ENCODE peak calls at places on chromosomes 11 and 22, in six cellular contexts. One of them, this sample, is unnamed.

GRCh38 chr11:10328314-10329090 is 23.6 kb downstream of the ADM start:
- DNase-seq in nephron progenitor cell: no peak
- DNase-seq in NB4: peak
- DNase-seq in sigmoid colon: no peak
- DNase-seq in Calu3: no peak
- DNase-seq in vagina: no peak
- DNase-seq in this sample: no peak

GRCh38 chr11:34827239-34827638 is 88.9 kb downstream of the APIP start:
- DNase-seq in nephron progenitor cell: no peak
- DNase-seq in NB4: no peak
- DNase-seq in Calu3: no peak
- DNase-seq in sigmoid colon: no peak
- DNase-seq in vagina: no peak
- DNase-seq in this sample: no peak

GRCh38 chr22:29509298-29509697 is 29.3 kb downstream of the NEFH start:
- DNase-seq in nephron progenitor cell: no peak
- DNase-seq in vagina: no peak
- DNase-seq in sigmoid colon: no peak
- DNase-seq in NB4: no peak
- DNase-seq in Calu3: no peak
- DNase-seq in this sample: no peak

GRCh38 chr22:44870021-44870420 is 117.6 kb downstream of the ARHGAP8 start:
- DNase-seq in NB4: peak
- DNase-seq in sigmoid colon: no peak
- DNase-seq in nephron progenitor cell: no peak
- DNase-seq in vagina: no peak
- DNase-seq in Calu3: peak
- DNase-seq in this sample: no peak

GRCh38 chr11:111148953-111149352 is 96.6 kb upstream of the POU2AF2 start:
- DNase-seq in Calu3: no peak
- DNase-seq in sigmoid colon: no peak
- DNase-seq in vagina: no peak
- DNase-seq in NB4: no peak
- DNase-seq in nephron progenitor cell: no peak
- DNase-seq in this sample: no peak

GRCh38 chr22:18085188-18085587 is 7.4 kb downstream of the PEX26 start:
- DNase-seq in vagina: no peak
- DNase-seq in Calu3: no peak
- DNase-seq in NB4: no peak
- DNase-seq in sigmoid colon: no peak
- DNase-seq in nephron progenitor cell: no peak
- DNase-seq in this sample: no peak

GRCh38 chr11:44167047-44167446 is 71.6 kb downstream of the EXT2 start:
- DNase-seq in sigmoid colon: no peak
- DNase-seq in Calu3: no peak
- DNase-seq in vagina: no peak
- DNase-seq in NB4: no peak
- DNase-seq in nephron progenitor cell: no peak
- DNase-seq in this sample: no peak

GRCh38 chr22:33302049-33302545 is 243.9 kb upstream of the SYN3 start:
- DNase-seq in sigmoid colon: peak
- DNase-seq in NB4: peak
- DNase-seq in nephron progenitor cell: peak
- DNase-seq in Calu3: peak
- DNase-seq in vagina: peak
- DNase-seq in this sample: peak

GRCh38 chr11:83063073-83063754 is 8.5 kb downstream of the RAB30 start:
- DNase-seq in vagina: no peak
- DNase-seq in NB4: peak
- DNase-seq in sigmoid colon: no peak
- DNase-seq in nephron progenitor cell: no peak
- DNase-seq in Calu3: no peak
- DNase-seq in this sample: no peak

GRCh38 chr11:10518123-10518522 is 22.9 kb downstream of the RNF141 start:
- DNase-seq in vagina: no peak
- DNase-seq in Calu3: no peak
- DNase-seq in nephron progenitor cell: no peak
- DNase-seq in NB4: no peak
- DNase-seq in sigmoid colon: no peak
- DNase-seq in this sample: no peak

GRCh38 chr11:70107191-70107590 is 29.1 kb downstream of the ANO1 start:
- DNase-seq in NB4: no peak
- DNase-seq in vagina: no peak
- DNase-seq in Calu3: no peak
- DNase-seq in nephron progenitor cell: no peak
- DNase-seq in sigmoid colon: no peak
- DNase-seq in this sample: no peak

GRCh38 chr11:70106757-70107156 is 28.6 kb downstream of the ANO1 start:
- DNase-seq in Calu3: no peak
- DNase-seq in NB4: no peak
- DNase-seq in vagina: no peak
- DNase-seq in nephron progenitor cell: no peak
- DNase-seq in sigmoid colon: no peak
- DNase-seq in this sample: no peak

GRCh38 chr11:70104961-70105360 is 26.8 kb downstream of the ANO1 start:
- DNase-seq in sigmoid colon: no peak
- DNase-seq in NB4: no peak
- DNase-seq in vagina: no peak
- DNase-seq in Calu3: no peak
- DNase-seq in nephron progenitor cell: no peak
- DNase-seq in this sample: no peak

GRCh38 chr11:70105369-70105754 is 27.2 kb downstream of the ANO1 start:
- DNase-seq in sigmoid colon: no peak
- DNase-seq in nephron progenitor cell: no peak
- DNase-seq in NB4: no peak
- DNase-seq in Calu3: no peak
- DNase-seq in vagina: no peak
- DNase-seq in this sample: no peak

GRCh38 chr11:70105755-70106571 is 27.8 kb downstream of the ANO1 start:
- DNase-seq in Calu3: no peak
- DNase-seq in sigmoid colon: peak
- DNase-seq in NB4: no peak
- DNase-seq in vagina: no peak
- DNase-seq in nephron progenitor cell: no peak
- DNase-seq in this sample: no peak
- TF ChIP-seq CTCF in Calu3: no peak
- TF ChIP-seq CTCF in sigmoid colon: peak
- TF ChIP-seq CTCF in NB4: no peak
- TF ChIP-seq CTCF in vagina: no peak
- TF ChIP-seq CTCF in nephron progenitor cell: no peak
- TF ChIP-seq CTCF in this sample: no peak

GRCh38 chr11:7490535-7490934 is 5.2 kb downstream of the OLFML1 start:
- DNase-seq in Calu3: no peak
- DNase-seq in sigmoid colon: no peak
- DNase-seq in NB4: no peak
- DNase-seq in vagina: no peak
- DNase-seq in nephron progenitor cell: no peak
- DNase-seq in this sample: no peak
- TF ChIP-seq CTCF in Calu3: no peak
- TF ChIP-seq CTCF in sigmoid colon: no peak
- TF ChIP-seq CTCF in NB4: no peak
- TF ChIP-seq CTCF in vagina: no peak
- TF ChIP-seq CTCF in nephron progenitor cell: no peak
- TF ChIP-seq CTCF in this sample: no peak

GRCh38 chr11:69444381-69445130 is 36.9 kb upstream of the LINC01488 start:
- DNase-seq in nephron progenitor cell: peak
- DNase-seq in NB4: peak
- DNase-seq in sigmoid colon: peak
- DNase-seq in Calu3: peak
- DNase-seq in vagina: peak
- DNase-seq in this sample: peak
- TF ChIP-seq CTCF in nephron progenitor cell: peak
- TF ChIP-seq CTCF in NB4: peak
- TF ChIP-seq CTCF in sigmoid colon: no peak
- TF ChIP-seq CTCF in Calu3: no peak
- TF ChIP-seq CTCF in vagina: no peak
- TF ChIP-seq CTCF in this sample: peak

DNA sequence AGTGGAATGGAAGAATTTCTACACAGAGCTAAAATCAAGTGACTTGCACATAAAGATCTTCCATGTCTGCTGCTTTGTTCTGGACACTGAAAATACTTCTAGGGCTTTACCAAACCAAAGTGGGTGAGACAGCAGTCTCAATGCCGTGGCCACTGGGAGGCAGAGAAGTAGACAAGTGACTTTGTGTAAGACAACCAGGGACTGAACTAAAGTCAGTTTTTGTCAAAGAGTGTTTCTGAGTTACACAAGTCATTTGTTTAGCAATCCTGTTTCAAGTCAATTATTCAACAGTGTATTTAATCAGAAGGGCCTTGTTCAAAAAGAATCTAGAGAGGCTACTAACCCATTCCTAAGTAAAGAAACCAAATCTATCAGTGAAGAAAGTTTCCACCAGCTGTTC is 46.6 kb downstream of the TCP11L1 start:
- DNase-seq in Calu3: no peak
- DNase-seq in sigmoid colon: no peak
- DNase-seq in NB4: no peak
- DNase-seq in vagina: no peak
- DNase-seq in nephron progenitor cell: no peak
- DNase-seq in this sample: no peak
- TF ChIP-seq CTCF in Calu3: no peak
- TF ChIP-seq CTCF in sigmoid colon: no peak
- TF ChIP-seq CTCF in NB4: no peak
- TF ChIP-seq CTCF in vagina: no peak
- TF ChIP-seq CTCF in nephron progenitor cell: no peak
- TF ChIP-seq CTCF in this sample: no peak

DNA sequence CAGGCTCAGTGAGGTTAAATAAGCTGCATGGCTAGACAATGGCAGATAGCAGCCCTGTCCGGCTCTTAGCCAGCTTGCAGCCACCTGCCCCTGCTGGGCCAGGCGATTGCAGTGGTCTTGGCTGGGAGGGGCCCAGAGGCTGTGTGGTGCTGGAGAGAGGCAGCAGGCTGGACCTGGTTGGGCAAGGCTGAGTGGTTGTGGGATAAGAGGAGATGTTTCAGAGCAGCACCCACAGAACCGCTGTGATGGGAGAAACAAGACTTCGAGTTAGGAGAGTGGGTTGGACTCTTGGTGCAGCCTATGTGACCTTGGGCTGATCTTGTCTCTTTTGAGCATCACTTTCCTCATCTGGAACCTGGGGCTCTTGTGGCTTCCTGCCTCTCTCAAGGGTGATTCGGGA is 25.5 kb downstream of the PTPRJ start:
- DNase-seq in vagina: no peak
- DNase-seq in NB4: no peak
- DNase-seq in nephron progenitor cell: peak
- DNase-seq in Calu3: no peak
- DNase-seq in sigmoid colon: no peak
- DNase-seq in this sample: no peak
- TF ChIP-seq CTCF in vagina: no peak
- TF ChIP-seq CTCF in NB4: no peak
- TF ChIP-seq CTCF in nephron progenitor cell: no peak
- TF ChIP-seq CTCF in Calu3: no peak
- TF ChIP-seq CTCF in sigmoid colon: no peak
- TF ChIP-seq CTCF in this sample: no peak